ENCODE peak calls at places on chromosomes 4 and X, in four cellular contexts. T, R, P and O are unnamed samples.

GRCh38 chr4:147599764-147600163 is 17.4 kb upstream of the TMEM184C start:
- DNase-seq in T (no peak), R (no peak), P (no peak), O (no peak)

GRCh38 chr4:83716874-83717273 is 181.0 kb downstream of the GPAT3 start:
- DNase-seq in T (no peak), R (no peak), P (no peak), O (no peak)

GRCh38 chr4:14345356-14345775 is 656.9 kb upstream of the CPEB2 start:
- DNase-seq in T (no peak), R (no peak), P (no peak), O (no peak)

GRCh38 chr4:173038192-173038896 is 130.3 kb upstream of the GALNT7 start:
- DNase-seq in T (no peak), R (no peak), P (no peak), O (no peak)

GRCh38 chr4:7703669-7704068 is 236.0 kb downstream of the AFAP1 start:
- DNase-seq in T (no peak), R (peak), P (no peak), O (no peak)

GRCh38 chrX:20313889-20314288 is 47.2 kb upstream of the RPS6KA3 start:
- DNase-seq in T (no peak), R (no peak), P (no peak), O (no peak)

GRCh38 chrX:115560978-115561604 is at the start of gene PLS3:
- DNase-seq in T (no peak), R (peak), P (no peak), O (peak)

GRCh38 chrX:140661657-140662056 is 47.9 kb upstream of the LINC00632 start:
- DNase-seq in T (no peak), R (no peak), P (no peak), O (no peak)